ENCODE peak calls at places on chromosomes 1 and 21, in seven cellular contexts. Z is choroid plexus epithelial cell, O is heart right ventricle, L is HEK293T, F is NCI-H1105 treated with DMSO at 0.1 percent for 48 hours, V is right cardiac atrium, J is foreskin keratinocyte. Y is an unnamed sample.
A peak's percentile ranks its signal among the peaks of the same experiment; 100 is the strongest.

GRCh38 chr1:41347276-41347675 is 14.0 kb upstream of the FOXO6 start:
- DNase-seq in L (no peak), F (no peak), J (peak; percentile 67), V (no peak), Z (no peak), O (no peak), Y (no peak)

GRCh38 chr1:100971021-100971420 is 54.6 kb downstream of the DPH5 start:
- DNase-seq in L (no peak), F (no peak), V (no peak), J (no peak), Z (no peak), O (no peak), Y (no peak)

GRCh38 chr1:167669209-167670139 is 39.4 kb downstream of the RCSD1 start:
- DNase-seq in Z (no peak), V (no peak), F (peak; percentile 18), J (no peak), O (no peak), L (no peak), Y (no peak)

GRCh38 chr1:41175546-41175945 is 66.6 kb downstream of the SCMH1 start:
- DNase-seq in J (no peak), O (no peak), V (no peak), Z (peak; percentile 60), L (no peak), F (no peak), Y (no peak)

GRCh38 chr1:39779821-39780220 is 8.7 kb upstream of the OXCT2 start:
- DNase-seq in L (no peak), V (no peak), O (no peak), Z (no peak), J (no peak), F (no peak), Y (no peak)

GRCh38 chr1:151371340-151371739 is 1.2 kb downstream of the SELENBP1 start:
- DNase-seq in O (peak; percentile 53), J (no peak), Z (peak; percentile 42), F (peak; percentile 46), L (no peak), V (peak; percentile 74), Y (peak; percentile 82)

GRCh38 chr21:19109694-19110093 is 706.1 kb upstream of the TMPRSS15 start:
- DNase-seq in F (no peak), O (no peak), V (no peak), Z (no peak), J (no peak), L (no peak), Y (no peak)

GRCh38 chr1:25106352-25106751 is 126.0 kb downstream of the SYF2 start:
- DNase-seq in V (no peak), F (no peak), L (no peak), Z (no peak), J (no peak), O (no peak), Y (no peak)

Y was measured in Right ventricle myocardium superior.